ENCODE peak calls at places on chromosomes 13 and 19, in six cellular contexts. U, N, E, R, W and C are unnamed samples.
A peak's percentile ranks its signal among the peaks of the same experiment; 100 is the strongest.

GRCh38 chr13:40779796-40780285 is 8.9 kb upstream of the MRPS31 start:
- DNase-seq in U (no peak), N (no peak), E (no peak), R (no peak), W (no peak), C (no peak)

GRCh38 chr19:1471514-1472107 is 7.4 kb downstream of the C19orf25 start:
- DNase-seq in U (no peak), N (no peak), E (no peak), R (no peak), W (no peak), C (no peak)

GRCh38 chr19:18049390-18049789 is 37.3 kb downstream of the IL12RB1 start:
- DNase-seq in U (no peak), N (peak; percentile 52), E (peak; percentile 96), R (peak; percentile 25), W (peak; percentile 77), C (peak; percentile 38)

GRCh38 chr19:43465468-43466120 is at the start of gene LYPD3:
- DNase-seq in U (peak; percentile 61), N (peak; percentile 54), E (no peak), R (peak; percentile 31), W (peak; percentile 95), C (no peak)

GRCh38 chr19:16136185-16137067 is 7.1 kb upstream of the HSH2D start:
- DNase-seq in U (no peak), N (no peak), E (no peak), R (no peak), W (no peak), C (no peak)

GRCh38 chr13:107590556-107590955 is 624.8 kb downstream of the LIG4 start:
- DNase-seq in U (no peak), N (peak; percentile 14), E (no peak), R (peak; percentile 83), W (no peak), C (no peak)

GRCh38 chr13:70708744-70709143 is 600.5 kb upstream of the KLHL1 start:
- DNase-seq in U (no peak), N (peak; percentile 31), E (no peak), R (no peak), W (no peak), C (no peak)

GRCh38 chr19:11038511-11038910 is 50.8 kb upstream of the LDLR start:
- DNase-seq in U (no peak), N (no peak), E (no peak), R (no peak), W (no peak), C (no peak)

GRCh38 chr19:36850646-36851442 is at the start of gene ZNF345:
- DNase-seq in U (peak; percentile 90), N (peak; percentile 96), E (peak; percentile 90), R (peak; percentile 94), W (peak; percentile 87), C (peak; percentile 93)

GRCh38 chr19:55172741-55173140 is 6.3 kb upstream of the DNAAF3 start:
- DNase-seq in U (peak; percentile 71), N (peak; percentile 65), E (no peak), R (peak; percentile 75), W (no peak), C (peak; percentile 62)

GRCh38 chr19:1417681-1418493 is 10.5 kb downstream of the DAZAP1 start:
- DNase-seq in U (no peak), N (no peak), E (no peak), R (no peak), W (no peak), C (no peak)

GRCh38 chr19:1425102-1425842 is 12.9 kb upstream of the RPS15 start:
- DNase-seq in U (no peak), N (no peak), E (no peak), R (no peak), W (no peak), C (no peak)

GRCh38 chr19:17873661-17874422 is 2.1 kb downstream of the SLC5A5 start:
- DNase-seq in U (no peak), N (no peak), E (no peak), R (no peak), W (no peak), C (no peak)

GRCh38 chr19:12856684-12857083 is 18.4 kb downstream of the MAST1 start:
- DNase-seq in U (no peak), N (no peak), E (no peak), R (no peak), W (no peak), C (no peak)

GRCh38 chr19:18856385-18857126 is 24.8 kb downstream of the UPF1 start:
- DNase-seq in U (no peak), N (peak; percentile 52), E (no peak), R (no peak), W (no peak), C (peak; percentile 32)

GRCh38 chr19:30318261-30318660 is 53.9 kb upstream of the ZNF536 start:
- DNase-seq in U (no peak), N (no peak), E (no peak), R (no peak), W (no peak), C (no peak)
- H3K4me3 ChIP-seq in U (no peak overlapping the region), N (no peak overlapping the region), E (no peak overlapping the region), R (no peak overlapping the region), W (no peak overlapping the region), C (no peak overlapping the region)

DNA sequence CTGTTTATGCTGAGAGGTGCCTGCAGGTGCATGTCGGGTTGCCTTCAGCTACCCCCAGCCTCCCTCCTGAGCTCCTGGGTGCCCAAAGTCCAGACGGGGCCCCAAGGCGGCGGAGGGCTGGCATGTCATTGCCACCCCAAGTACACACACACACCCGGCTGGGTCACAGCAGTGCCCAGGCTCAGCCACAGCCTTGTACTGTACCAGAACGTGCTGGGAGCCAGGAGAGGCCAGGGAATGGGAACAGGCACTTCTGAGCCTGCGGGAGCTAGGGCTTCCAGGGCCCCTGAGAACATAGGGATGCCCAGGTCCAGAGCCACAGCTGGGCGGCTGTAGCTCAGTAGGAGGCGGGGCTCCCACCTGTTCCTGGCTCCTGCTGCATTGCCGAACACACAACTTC is 51.0 kb upstream of the MAB21L1 start:
- DNase-seq in U (no peak), N (no peak), E (no peak), R (no peak), W (no peak), C (no peak)
- TF ChIP-seq CTCF in U (no peak), N (no peak), E (no peak), R (no peak), W (no peak), C (no peak)

DNA sequence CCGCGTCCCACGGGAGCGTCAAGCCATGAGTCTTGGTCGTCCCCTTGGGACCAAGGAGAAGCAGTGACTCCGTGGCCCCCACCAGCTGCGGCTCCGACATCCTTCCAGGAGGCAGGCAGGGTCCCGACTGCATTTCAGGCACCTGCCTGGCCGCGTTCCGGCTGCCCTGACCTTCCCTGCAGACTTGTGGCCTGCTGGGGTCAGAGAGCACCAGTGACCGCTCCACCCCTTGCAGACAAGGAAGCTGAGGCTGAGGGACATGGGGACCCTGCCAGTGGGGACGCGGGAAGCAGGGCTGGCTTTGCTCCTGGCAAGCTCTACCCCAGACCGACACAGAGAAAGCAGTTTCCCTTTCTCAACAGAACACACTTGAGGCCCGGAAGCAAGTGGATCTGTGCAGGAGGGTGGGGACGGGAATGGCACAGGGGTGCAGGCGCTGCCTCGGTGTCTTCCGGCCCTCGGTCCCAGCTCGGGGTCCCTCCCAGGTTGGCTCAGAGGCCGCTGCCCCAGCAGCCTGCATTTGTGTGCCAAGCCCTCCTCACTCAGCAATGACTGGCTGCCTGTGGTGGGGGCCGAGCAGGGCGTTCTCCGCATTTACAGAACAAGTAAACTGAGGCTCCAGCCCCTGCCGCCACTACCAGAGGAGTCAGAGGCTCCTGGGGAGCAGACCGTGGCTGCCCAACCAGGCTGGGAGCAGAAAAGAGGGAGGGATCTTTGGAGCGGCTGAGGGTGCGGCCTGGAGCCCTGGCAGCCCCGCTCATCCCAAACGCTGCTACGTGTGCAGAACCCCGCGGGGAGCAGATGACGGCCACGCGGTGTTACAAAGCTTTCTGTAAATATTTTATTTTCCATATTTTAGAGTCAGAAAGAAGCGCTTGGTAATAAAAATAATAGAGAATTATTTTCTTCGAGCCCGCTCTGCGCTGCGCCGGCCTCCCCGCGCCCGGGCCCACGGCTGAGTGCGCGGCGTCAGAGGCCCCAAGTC is 43.9 kb downstream of the GAS6 start:
- DNase-seq in U (no peak), N (peak; percentile 25), E (no peak), R (no peak), W (no peak), C (no peak)
- H3K4me3 ChIP-seq in U (no peak overlapping the region), N (no peak overlapping the region), E (peak overlapping the region; percentile 42), R (no peak overlapping the region), W (no peak overlapping the region), C (no peak overlapping the region)

GRCh38 chr19:4556574-4557185 is 2.8 kb downstream of the SEMA6B start:
- DNase-seq in U (no peak), N (no peak), E (no peak), R (no peak), W (no peak), C (no peak)

GRCh38 chr19:4557971-4558941 is 1.2 kb downstream of the SEMA6B start:
- DNase-seq in U (no peak), N (no peak), E (no peak), R (no peak), W (no peak), C (no peak)

GRCh38 chr19:4559569-4559968 is at the start of gene SEMA6B:
- DNase-seq in U (peak; percentile 13), N (no peak), E (peak; percentile 55), R (no peak), W (no peak), C (peak; percentile 9)

GRCh38 chr19:4555657-4556561 is 3.6 kb downstream of the SEMA6B start:
- DNase-seq in U (no peak), N (no peak), E (no peak), R (no peak), W (no peak), C (no peak)

GRCh38 chr19:4557186-4557970 is 2.1 kb downstream of the SEMA6B start:
- DNase-seq in U (no peak), N (no peak), E (no peak), R (no peak), W (no peak), C (no peak)
- TF ChIP-seq CTCF in U (peak; percentile 8), N (no peak), E (no peak), R (no peak), W (no peak), C (peak; percentile 47)

DNA sequence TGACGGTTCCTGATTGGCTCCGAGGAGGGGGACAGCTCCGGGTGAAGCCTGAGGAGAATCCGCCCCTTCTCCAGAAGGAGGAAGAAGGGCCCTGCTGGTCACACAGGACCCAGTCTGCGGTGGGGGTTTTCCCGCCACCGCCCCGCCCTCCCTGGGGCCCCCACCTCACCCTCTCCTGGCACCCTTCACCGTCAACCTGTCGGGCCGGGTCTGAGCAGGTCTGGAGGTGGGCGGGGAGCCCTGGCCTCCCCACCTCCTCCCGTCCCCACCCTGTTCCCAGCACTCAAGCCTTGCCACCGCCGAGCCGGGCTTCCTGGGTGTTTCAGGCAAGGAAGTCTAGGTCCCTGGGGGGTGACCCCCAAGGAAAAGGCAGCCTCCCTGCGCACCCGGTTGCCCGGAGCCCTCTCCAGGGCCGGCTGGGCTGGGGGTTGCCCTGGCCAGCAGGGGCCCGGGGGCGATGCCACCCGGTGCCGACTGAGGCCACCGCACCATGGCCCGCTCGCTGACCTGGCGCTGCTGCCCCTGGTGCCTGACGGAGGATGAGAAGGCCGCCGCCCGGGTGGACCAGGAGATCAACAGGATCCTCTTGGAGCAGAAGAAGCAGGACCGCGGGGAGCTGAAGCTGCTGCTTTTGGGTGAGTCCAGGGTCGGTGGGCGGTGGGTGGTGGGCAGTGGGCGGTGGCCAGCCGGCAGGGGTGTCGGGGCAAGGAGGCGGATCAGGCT is at the start of gene GNA15:
- DNase-seq in U (no peak), N (no peak), E (no peak), R (no peak), W (peak; percentile 70), C (no peak)
- H3K4me3 ChIP-seq in U (no peak within 1 kb of the TSS), N (no peak within 1 kb of the TSS), E (peak within 1 kb of the TSS; percentile 47), R (no peak within 1 kb of the TSS), W (peak within 1 kb of the TSS; percentile 53), C (no peak within 1 kb of the TSS)